ENCODE peak calls at places on chromosome X, in six cellular contexts. U is HT-29; K is coronary artery; Y is stimulated activated CD4-positive, alpha-beta T cell treated with anti-CD3 and anti-CD28 coated beads, Interleukin-2, amount 100 ng/mL, for 48 hours; M is naive B cell; V is Kasumi-1. G is an unnamed sample.
A peak's percentile ranks its signal among the peaks of the same experiment; 100 is the strongest.

GRCh38 chrX:82732861-82733260 is 775.2 kb upstream of the POU3F4 start:
- DNase-seq in V (no peak), Y (no peak), U (no peak), M (no peak), K (no peak), G (no peak)

GRCh38 chrX:69919749-69920148 is 130.0 kb downstream of the AWAT2 start:
- DNase-seq in U (no peak), K (no peak), Y (no peak), M (no peak), V (no peak), G (no peak)

GRCh38 chrX:128754130-128754529 is 701.9 kb upstream of the ACTRT1 start:
- DNase-seq in K (no peak), U (no peak), V (no peak), M (no peak), Y (no peak), G (no peak)

GRCh38 chrX:29813174-29813573 is 402.2 kb upstream of the MAGEB2 start:
- DNase-seq in M (no peak), U (no peak), Y (no peak), K (no peak), V (no peak), G (peak; percentile 5)

GRCh38 chrX:74242050-74242449 is 61.9 kb upstream of the ZCCHC13 start:
- DNase-seq in K (no peak), Y (no peak), V (no peak), U (peak; percentile 51), M (no peak), G (no peak)

GRCh38 chrX:44017726-44018125 is 44.5 kb upstream of the NDP start:
- DNase-seq in Y (no peak), U (no peak), M (no peak), K (no peak), V (no peak), G (no peak)

GRCh38 chrX:55007633-55008032 is 7.5 kb downstream of the APEX2 start:
- DNase-seq in K (no peak), Y (no peak), M (no peak), U (no peak), V (no peak), G (no peak)

GRCh38 chrX:86047174-86047991 is at the start of gene CHM:
- DNase-seq in M (peak; percentile 73), Y (peak; percentile 27), V (no peak), K (peak; percentile 77), U (peak; percentile 77), G (no peak)

GRCh38 chrX:129957241-129958099 is 25.0 kb upstream of the BCORL1 start:
- DNase-seq in V (peak; percentile 50), U (peak; percentile 33), M (peak; percentile 54), K (no peak), Y (peak; percentile 37), G (peak; percentile 92)

GRCh38 chrX:10189317-10190268 is 32.8 kb downstream of the CLCN4 start:
- DNase-seq in M (peak; percentile 70), K (no peak), Y (peak; percentile 83), U (peak; percentile 81), V (peak; percentile 30), G (peak; percentile 80)

GRCh38 chrX:24692305-24692704 is 1.4 kb upstream of the POLA1 start:
- DNase-seq in U (no peak), Y (no peak), M (no peak), K (no peak), V (no peak), G (peak; percentile 6)

GRCh38 chrX:29470029-29470428 is 745.3 kb upstream of the MAGEB2 start:
- DNase-seq in K (no peak), Y (no peak), U (no peak), V (no peak), M (no peak), G (peak; percentile 86)

GRCh38 chrX:51608071-51608470 is 10.6 kb downstream of the CENPVL3 start:
- DNase-seq in K (no peak), M (no peak), U (no peak), V (no peak), Y (no peak), G (no peak)

GRCh38 chrX:123731987-123732678 is 719 bp downstream of the THOC2 start:
- DNase-seq in K (no peak), M (no peak), V (no peak), Y (peak; percentile 2), U (peak; percentile 52), G (peak; percentile 48)

GRCh38 chrX:12711435-12712040 is 79.7 kb upstream of the PRPS2 start:
- DNase-seq in Y (no peak), K (no peak), U (no peak), M (peak; percentile 9), V (no peak), G (no peak)

GRCh38 chrX:110142096-110142495 is 139.2 kb downstream of the TMEM164 start:
- DNase-seq in M (no peak), Y (no peak), K (no peak), U (no peak), V (no peak), G (no peak)

GRCh38 chrX:115892787-115893671 is 277.5 kb upstream of the AGTR2 start:
- DNase-seq in V (no peak), K (no peak), U (peak; percentile 49), Y (peak; percentile 32), M (peak; percentile 36), G (no peak)

GRCh38 chrX:7062276-7062675 is 85.2 kb upstream of the STS start:
- DNase-seq in Y (no peak), M (no peak), V (no peak), U (no peak), K (no peak), G (no peak)

GRCh38 chrX:68828740-68829593 is at the start of gene EFNB1:
- DNase-seq in Y (peak; percentile 70), K (peak; percentile 95), U (peak; percentile 96), V (peak; percentile 77), M (peak; percentile 83), G (peak; percentile 95)

GRCh38 chrX:17738002-17738713 is 865 bp downstream of the SCML1 start:
- DNase-seq in K (no peak), U (peak; percentile 41), V (no peak), M (peak; percentile 41), Y (peak; percentile 13), G (peak; percentile 37)

GRCh38 chrX:106706466-106706865 is 20.0 kb upstream of the RNF128 start:
- DNase-seq in M (no peak), Y (no peak), U (no peak), K (no peak), V (no peak), G (no peak)

GRCh38 chrX:108000751-108001150 is 18.6 kb upstream of the TEX13B start:
- DNase-seq in Y (no peak), V (no peak), K (no peak), U (no peak), M (no peak), G (no peak)

GRCh38 chrX:21838937-21839333 is 482 bp upstream of the MBTPS2 start:
- DNase-seq in Y (no peak), K (no peak), V (peak; percentile 8), M (no peak), U (no peak), G (peak; percentile 60)

GRCh38 chrX:154063234-154063633 is 34.3 kb downstream of the MECP2 start:
- DNase-seq in M (no peak), Y (no peak), U (no peak), K (no peak), V (no peak), G (no peak)

GRCh38 chrX:20829665-20830481 is 544.3 kb upstream of the CNKSR2 start:
- DNase-seq in U (peak; percentile 20), Y (no peak), V (peak; percentile 38), M (no peak), K (no peak), G (no peak)